ENCODE peak calls at places on chromosomes 16 and 17, in eight cellular contexts. V is neural progenitor cell; W is CD8-positive, alpha-beta T cell; B is CD8-positive, alpha-beta memory T cell; K is WERI-Rb-1; E is kidney; C is Panc1; Z is tibial nerve. A is an unnamed sample.
A peak's percentile ranks its signal among the peaks of the same experiment; 100 is the strongest.

GRCh38 chr17:77420804-77421634 is 280.2 kb downstream of the SEC14L1 start:
- DNase-seq in C (no peak), W (peak; percentile 73), K (peak; percentile 95), B (peak; percentile 53), V (peak; percentile 63), Z (no peak), E (no peak), A (no peak)

GRCh38 chr16:58510776-58511628 is 4.3 kb upstream of the SETD6 start:
- DNase-seq in K (no peak), B (no peak), Z (no peak), W (no peak), V (no peak), E (peak; percentile 75), C (no peak), A (no peak)

GRCh38 chr16:50955311-50955710 is 195.8 kb downstream of the SALL1 start:
- DNase-seq in K (no peak), B (no peak), W (no peak), Z (no peak), C (no peak), V (no peak), E (no peak), A (no peak)

GRCh38 chr16:70739389-70739788 is 53.5 kb upstream of the MTSS2 start:
- DNase-seq in W (no peak), V (no peak), B (no peak), Z (no peak), K (no peak), E (no peak), C (no peak), A (no peak)

GRCh38 chr17:27570578-27570914 is 60.4 kb upstream of the LGALS9 start:
- DNase-seq in E (peak; percentile 52), C (no peak), Z (no peak), B (no peak), V (no peak), W (no peak), K (no peak), A (no peak)

GRCh38 chr17:8012045-8012580 is 9.7 kb downstream of the GUCY2D start:
- DNase-seq in C (no peak), Z (no peak), E (no peak), K (no peak), B (no peak), V (no peak), W (no peak), A (no peak)

GRCh38 chr16:47667956-47668355 is 206.8 kb downstream of the PHKB start:
- DNase-seq in Z (no peak), E (no peak), B (no peak), W (no peak), K (no peak), V (no peak), C (no peak), A (no peak)

GRCh38 chr17:288802-289356 is 63.7 kb downstream of the RPH3AL start:
- DNase-seq in E (no peak), Z (no peak), K (no peak), B (no peak), V (no peak), C (no peak), W (no peak), A (no peak)

GRCh38 chr16:50699345-50700159 is 6.1 kb downstream of the NOD2 start:
- DNase-seq in E (peak; percentile 74), W (no peak), Z (no peak), C (no peak), B (no peak), V (no peak), K (no peak), A (peak; percentile 97)

GRCh38 chr16:68592466-68593337 is 52.4 kb upstream of the CDH3 start:
- DNase-seq in B (no peak), W (no peak), E (no peak), K (no peak), Z (no peak), C (no peak), V (no peak), A (no peak)

GRCh38 chr16:81817789-81818304 is 38.8 kb downstream of the PLCG2 start:
- DNase-seq in Z (no peak), B (no peak), E (no peak), K (no peak), V (no peak), C (no peak), W (no peak), A (no peak)

GRCh38 chr16:87553174-87553573 is 49.1 kb upstream of the JPH3 start:
- DNase-seq in V (no peak), K (no peak), B (no peak), C (no peak), W (no peak), Z (no peak), E (no peak), A (no peak)

GRCh38 chr17:44940321-44940720 is 7.3 kb downstream of the KIF18B start:
- DNase-seq in Z (no peak), K (no peak), B (no peak), W (no peak), C (no peak), E (no peak), V (no peak), A (no peak)

GRCh38 chr16:66159987-66160386 is 206.5 kb upstream of the CDH5 start:
- DNase-seq in W (no peak), K (no peak), C (no peak), V (no peak), Z (no peak), B (no peak), E (no peak), A (no peak)

GRCh38 chr17:80441598-80442304 is 26.8 kb downstream of the ENDOV start:
- DNase-seq in V (no peak), B (no peak), C (no peak), W (no peak), K (no peak), E (no peak), Z (no peak), A (no peak)

GRCh38 chr17:80443498-80443897 is 28.5 kb downstream of the ENDOV start:
- DNase-seq in K (peak; percentile 48), Z (no peak), E (no peak), C (no peak), W (no peak), B (no peak), V (no peak), A (no peak)

GRCh38 chr17:80442305-80442659 is 27.3 kb downstream of the ENDOV start:
- DNase-seq in B (no peak), Z (no peak), W (no peak), C (no peak), E (peak; percentile 33), K (no peak), V (no peak), A (no peak)

GRCh38 chr17:80443916-80444708 is 29.1 kb downstream of the ENDOV start:
- DNase-seq in B (no peak), E (no peak), C (no peak), K (peak; percentile 92), Z (no peak), W (no peak), V (peak; percentile 49), A (no peak)

GRCh38 chr17:80442764-80443163 is 27.8 kb downstream of the ENDOV start:
- DNase-seq in B (no peak), C (no peak), E (no peak), Z (no peak), V (no peak), K (no peak), W (no peak), A (no peak)
- H3K27ac ChIP-seq in B (no peak overlapping the region), C (no peak overlapping the region), E (no peak overlapping the region), Z (no peak overlapping the region), V (no peak overlapping the region), K (no peak overlapping the region), W (no peak overlapping the region), A (no peak overlapping the region)

GRCh38 chr16:23145608-23146007 is 3.6 kb downstream of the USP31 start:
- DNase-seq in C (no peak), V (no peak), Z (no peak), E (no peak), W (no peak), K (no peak), B (no peak), A (peak; percentile 70)
- H3K27ac ChIP-seq in C (peak overlapping the region; percentile 68), V (no peak overlapping the region), Z (no peak overlapping the region), E (no peak overlapping the region), W (no peak overlapping the region), K (no peak overlapping the region), B (no peak overlapping the region), A (peak overlapping the region; percentile 86)

DNA sequence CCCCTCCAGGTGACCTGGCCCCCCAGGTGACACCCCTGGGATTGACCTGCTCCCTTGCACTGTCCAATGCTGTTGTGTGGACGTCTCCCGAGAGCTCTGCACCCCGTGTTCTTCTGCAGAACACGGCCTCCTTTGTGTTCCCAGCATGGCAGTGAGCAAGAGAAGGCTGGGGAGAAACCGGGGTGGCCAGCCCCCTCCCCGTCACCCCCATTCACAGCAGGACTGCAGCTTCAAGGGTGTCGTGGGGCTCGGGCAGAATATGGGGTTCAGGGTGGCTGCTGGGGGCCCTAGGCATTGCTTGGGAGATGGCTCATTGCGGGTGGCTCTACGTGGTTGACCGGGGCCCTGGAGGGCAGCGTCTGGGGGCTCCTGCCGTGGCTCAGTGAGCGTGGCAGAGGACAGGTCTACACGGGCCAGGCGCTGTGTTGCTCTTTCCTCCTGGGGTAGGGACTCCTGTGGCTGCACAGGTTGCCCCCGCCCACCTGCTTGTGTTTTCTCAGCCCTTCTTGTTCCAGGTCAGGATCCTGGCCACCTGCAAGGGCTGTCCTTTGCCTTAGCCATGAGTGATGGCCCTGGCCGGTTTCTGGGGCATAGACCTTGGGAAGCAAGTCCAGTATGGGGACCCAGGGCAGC is 12.5 kb downstream of the GSE1 start:
- DNase-seq in Z (no peak), K (peak; percentile 29), C (no peak), E (no peak), B (no peak), V (no peak), W (no peak), A (no peak)
- H3K27ac ChIP-seq in Z (no peak overlapping the region), K (peak overlapping the region; percentile 99), C (no peak overlapping the region), E (no peak overlapping the region), B (no peak overlapping the region), V (peak overlapping the region; percentile 85), W (no peak overlapping the region), A (no peak overlapping the region)

GRCh38 chr17:41666336-41666680 is 22.4 kb upstream of the EIF1 start:
- DNase-seq in K (peak; percentile 44), B (peak; percentile 68), E (peak; percentile 79), Z (no peak), V (peak; percentile 41), W (peak; percentile 55), C (no peak), A (no peak)
- H3K27ac ChIP-seq in K (peak overlapping the region; percentile 78), B (peak overlapping the region; percentile 86), E (peak overlapping the region; percentile 66), Z (peak overlapping the region; percentile 89), V (no peak overlapping the region), W (peak overlapping the region; percentile 82), C (peak overlapping the region; percentile 92), A (peak overlapping the region; percentile 100)

GRCh38 chr17:40326014-40326831 is 17.2 kb downstream of the RARA start:
- DNase-seq in W (peak; percentile 59), C (no peak), K (no peak), B (peak; percentile 60), V (no peak), Z (no peak), E (peak; percentile 69), A (no peak)
- H3K27ac ChIP-seq in W (peak overlapping the region; percentile 80), C (peak overlapping the region; percentile 69), K (no peak overlapping the region), B (peak overlapping the region; percentile 93), V (no peak overlapping the region), Z (peak overlapping the region; percentile 99), E (peak overlapping the region; percentile 53), A (no peak overlapping the region)

GRCh38 chr16:3637371-3637923 is 17.0 kb upstream of the DNASE1 start:
- DNase-seq in E (no peak), B (no peak), K (peak; percentile 38), Z (no peak), V (no peak), W (peak; percentile 16), C (no peak), A (no peak)
- H3K27ac ChIP-seq in E (no peak overlapping the region), B (no peak overlapping the region), K (peak overlapping the region; percentile 41), Z (no peak overlapping the region), V (peak overlapping the region; percentile 42), W (no peak overlapping the region), C (peak overlapping the region; percentile 44), A (no peak overlapping the region)

GRCh38 chr16:11748404-11749254 is 6.0 kb upstream of the TXNDC11 start:
- DNase-seq in W (no peak), K (peak; percentile 41), C (no peak), Z (no peak), B (no peak), V (no peak), E (no peak), A (no peak)
- H3K27ac ChIP-seq in W (no peak overlapping the region), K (no peak overlapping the region), C (no peak overlapping the region), Z (no peak overlapping the region), B (no peak overlapping the region), V (peak overlapping the region; percentile 1), E (peak overlapping the region; percentile 90), A (no peak overlapping the region)

A was measured in epithelial cell of prostate.